ENCODE peak calls at places on chromosomes 7 and 10, in six cellular contexts. G, A, V, X, W and U are unnamed samples.

GRCh38 chr10:60384708-60385398 is 4.8 kb downstream of the ANK3 start:
- DNase-seq in V (no peak), G (no peak), A (no peak), X (peak), W (peak), U (no peak)

GRCh38 chr10:16941865-16942264 is 124.6 kb upstream of the RSU1 start:
- DNase-seq in W (no peak), X (peak), G (no peak), A (no peak), V (no peak), U (no peak)

GRCh38 chr10:422675-423074 is 266.8 kb downstream of the DIP2C start:
- DNase-seq in W (no peak), G (no peak), V (no peak), X (no peak), A (no peak), U (no peak)

GRCh38 chr7:77802557-77803410 is 4.2 kb downstream of the PHTF2 start:
- DNase-seq in W (no peak), G (no peak), V (no peak), A (no peak), X (no peak), U (no peak)

GRCh38 chr7:28041508-28042314 is 138.9 kb downstream of the JAZF1 start:
- DNase-seq in X (peak), A (no peak), G (no peak), W (no peak), V (no peak), U (no peak)

GRCh38 chr10:69217119-69217754 is 2.9 kb upstream of the HKDC1 start:
- DNase-seq in X (peak), V (no peak), G (no peak), A (no peak), W (no peak), U (no peak)

GRCh38 chr7:150949971-150950491 is 28.1 kb downstream of the KCNH2 start:
- DNase-seq in G (no peak), W (no peak), X (no peak), V (no peak), A (peak), U (no peak)

GRCh38 chr7:120014920-120015465 is 258.0 kb upstream of the KCND2 start:
- DNase-seq in W (no peak), G (no peak), V (no peak), X (peak), A (no peak), U (no peak)

GRCh38 chr7:139118803-139119485 is 9.4 kb upstream of the ZC3HAV1 start:
- DNase-seq in X (no peak), G (peak), V (peak), A (no peak), W (no peak), U (peak)

GRCh38 chr7:95915731-95916130 is 143.4 kb downstream of the DYNC1I1 start:
- DNase-seq in A (no peak), W (no peak), V (no peak), X (no peak), G (no peak), U (no peak)

GRCh38 chr7:150999497-151000225 is 8.8 kb downstream of the NOS3 start:
- DNase-seq in X (no peak), G (no peak), V (no peak), A (no peak), W (no peak), U (no peak)

DNA sequence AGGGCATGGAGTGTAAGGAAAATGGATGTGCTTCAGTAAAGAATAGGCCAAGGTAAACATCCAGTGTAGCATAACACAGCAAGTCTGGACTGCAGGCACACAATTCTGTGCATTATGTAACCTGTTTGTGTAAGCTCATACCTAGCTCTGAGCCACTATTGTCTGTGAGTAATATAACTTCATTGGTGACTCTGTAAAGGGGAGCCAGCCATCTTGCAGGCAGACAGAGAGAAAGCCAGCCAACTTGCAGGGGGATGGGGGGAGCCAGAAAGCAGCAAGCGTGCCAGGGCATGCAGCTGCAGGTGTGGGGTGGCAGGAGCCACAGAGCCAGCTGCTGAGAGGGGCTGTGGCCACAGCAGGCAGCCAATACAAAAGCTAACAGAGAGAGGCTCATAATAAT is 449.2 kb downstream of the IPMK start:
- DNase-seq in V (no peak), X (no peak), W (no peak), G (no peak), A (no peak), U (no peak)
- TF ChIP-seq CTCF in V (no peak), X (no peak), W (no peak), G (no peak), A (no peak), U (no peak)

GRCh38 chr7:34750636-34751035 is 92.6 kb downstream of the NPSR1 start:
- DNase-seq in A (no peak), W (no peak), G (no peak), V (no peak), X (no peak), U (no peak)
- TF ChIP-seq CTCF in A (no peak), W (no peak), G (no peak), V (no peak), X (no peak), U (no peak)

GRCh38 chr10:124952123-124952522 is 10.2 kb downstream of the ZRANB1 start:
- DNase-seq in X (no peak), W (peak), V (no peak), A (no peak), G (no peak), U (no peak)
- TF ChIP-seq CTCF in X (no peak), W (no peak), V (no peak), A (no peak), G (no peak), U (no peak)

DNA sequence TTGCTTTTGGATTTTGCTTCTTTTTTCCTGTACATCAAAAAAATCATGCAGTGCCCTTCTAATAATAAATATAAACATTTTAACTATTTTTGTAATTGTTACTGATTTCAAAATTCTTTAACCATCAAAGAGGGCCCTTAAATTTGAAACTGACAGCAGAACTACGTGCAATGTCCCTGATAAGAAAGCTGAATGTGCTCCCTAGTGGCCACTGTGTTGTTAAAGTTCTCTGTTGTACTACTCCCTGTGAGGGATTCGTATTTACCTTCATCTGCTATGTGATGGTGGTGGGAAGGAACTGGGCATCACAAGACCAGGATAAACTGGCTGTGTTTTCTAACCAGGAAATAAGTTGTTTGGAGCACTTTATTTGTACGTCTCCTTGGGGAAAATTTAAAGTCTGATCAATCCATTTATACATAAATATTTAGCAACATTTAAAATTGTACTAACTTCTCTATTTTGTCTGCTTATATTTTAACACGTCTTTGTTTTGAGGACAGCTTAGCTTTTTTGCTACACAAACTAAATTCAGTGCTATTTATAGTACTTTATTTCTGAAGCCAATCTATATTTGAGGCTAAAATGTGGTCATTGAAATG is 322.4 kb downstream of the HGF start:
- DNase-seq in A (no peak), W (no peak), G (no peak), X (peak), V (no peak), U (no peak)
- TF ChIP-seq CTCF in A (no peak), W (no peak), G (no peak), X (peak), V (no peak), U (peak)

DNA sequence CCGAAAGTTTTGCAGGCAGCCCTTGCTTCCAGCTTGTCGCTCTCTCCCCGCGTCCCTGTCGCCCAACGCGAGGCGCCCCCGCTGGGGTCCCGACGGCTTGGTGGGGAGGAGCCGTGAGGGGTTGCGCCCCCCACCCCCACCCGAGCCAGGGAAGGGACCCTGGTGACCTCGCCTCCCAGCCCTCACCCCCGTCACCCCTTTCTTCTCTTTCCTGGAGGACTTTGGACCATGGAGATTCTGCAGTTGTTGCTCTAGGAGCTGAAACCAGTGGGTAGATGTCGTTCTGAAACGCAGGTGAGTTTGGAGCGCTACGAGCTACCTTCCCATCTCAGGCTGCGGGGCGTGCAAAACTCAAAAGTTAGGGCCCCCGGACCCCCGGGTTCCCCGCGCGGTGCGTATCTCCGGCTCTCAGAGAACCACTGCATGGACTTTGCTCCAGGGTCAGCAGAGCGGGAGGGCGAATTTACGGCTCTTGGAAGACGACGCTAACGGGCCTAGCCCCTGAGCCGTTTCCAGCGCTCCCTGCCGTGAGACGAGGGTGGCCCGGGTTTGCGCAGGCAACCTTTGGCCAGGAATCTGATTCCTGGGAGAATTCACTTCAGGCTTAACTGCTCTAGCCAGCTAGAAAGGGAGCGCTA is 684 bp upstream of the ATXN7L1 start:
- DNase-seq in X (peak), A (peak), V (peak), G (no peak), W (peak), U (no peak)
- TF ChIP-seq CTCF in X (peak), A (no peak), V (no peak), G (no peak), W (no peak), U (no peak)